ENCODE peak calls at places on chromosomes 5 and 9, in five cellular contexts. One of them, this sample, is unnamed.

GRCh38 chr5:157004893-157005551 is 42.0 kb upstream of the TIMD4 start:
- DNase-seq in sigmoid colon: no peak
- DNase-seq in ELR: no peak
- DNase-seq in activated T-cell treated with anti-CD3 and anti-CD28 coated beads, Interleukin-2, amount 50 U/mL, for 72 hours: peak
- DNase-seq in stromal cell of bone marrow: no peak
- DNase-seq in this sample: peak

GRCh38 chr5:40486437-40487270 is 193.1 kb upstream of the PTGER4 start:
- DNase-seq in sigmoid colon: no peak
- DNase-seq in ELR: peak
- DNase-seq in stromal cell of bone marrow: no peak
- DNase-seq in activated T-cell treated with anti-CD3 and anti-CD28 coated beads, Interleukin-2, amount 50 U/mL, for 72 hours: peak
- DNase-seq in this sample: no peak

GRCh38 chr5:59856324-59856723 is 37.2 kb downstream of the PDE4D start:
- DNase-seq in stromal cell of bone marrow: no peak
- DNase-seq in ELR: no peak
- DNase-seq in sigmoid colon: no peak
- DNase-seq in activated T-cell treated with anti-CD3 and anti-CD28 coated beads, Interleukin-2, amount 50 U/mL, for 72 hours: no peak
- DNase-seq in this sample: no peak

GRCh38 chr9:116232425-116233159 is 79.0 kb downstream of the PAPPA start:
- DNase-seq in sigmoid colon: no peak
- DNase-seq in stromal cell of bone marrow: no peak
- DNase-seq in ELR: peak
- DNase-seq in activated T-cell treated with anti-CD3 and anti-CD28 coated beads, Interleukin-2, amount 50 U/mL, for 72 hours: no peak
- DNase-seq in this sample: no peak

GRCh38 chr9:93670208-93671029 is 94.0 kb downstream of the PHF2 start:
- DNase-seq in activated T-cell treated with anti-CD3 and anti-CD28 coated beads, Interleukin-2, amount 50 U/mL, for 72 hours: peak
- DNase-seq in ELR: peak
- DNase-seq in sigmoid colon: peak
- DNase-seq in stromal cell of bone marrow: no peak
- DNase-seq in this sample: no peak

GRCh38 chr5:126182901-126183695 is 240.1 kb upstream of the GRAMD2B start:
- DNase-seq in sigmoid colon: no peak
- DNase-seq in activated T-cell treated with anti-CD3 and anti-CD28 coated beads, Interleukin-2, amount 50 U/mL, for 72 hours: no peak
- DNase-seq in stromal cell of bone marrow: no peak
- DNase-seq in ELR: no peak
- DNase-seq in this sample: no peak

GRCh38 chr5:65663804-65664521 is 39.1 kb downstream of the SHLD3 start:
- DNase-seq in stromal cell of bone marrow: no peak
- DNase-seq in ELR: peak
- DNase-seq in sigmoid colon: no peak
- DNase-seq in activated T-cell treated with anti-CD3 and anti-CD28 coated beads, Interleukin-2, amount 50 U/mL, for 72 hours: no peak
- DNase-seq in this sample: no peak

GRCh38 chr5:123035320-123035949 is 1.1 kb downstream of the PPIC start:
- DNase-seq in activated T-cell treated with anti-CD3 and anti-CD28 coated beads, Interleukin-2, amount 50 U/mL, for 72 hours: peak
- DNase-seq in ELR: peak
- DNase-seq in stromal cell of bone marrow: peak
- DNase-seq in sigmoid colon: peak
- DNase-seq in this sample: no peak

GRCh38 chr9:110620726-110621125 is 41.2 kb upstream of the SVEP1 start:
- DNase-seq in stromal cell of bone marrow: no peak
- DNase-seq in ELR: no peak
- DNase-seq in sigmoid colon: no peak
- DNase-seq in activated T-cell treated with anti-CD3 and anti-CD28 coated beads, Interleukin-2, amount 50 U/mL, for 72 hours: no peak
- DNase-seq in this sample: no peak

GRCh38 chr5:139177809-139178581 is 20.2 kb downstream of the SIL1 start:
- DNase-seq in activated T-cell treated with anti-CD3 and anti-CD28 coated beads, Interleukin-2, amount 50 U/mL, for 72 hours: no peak
- DNase-seq in sigmoid colon: peak
- DNase-seq in stromal cell of bone marrow: no peak
- DNase-seq in ELR: no peak
- DNase-seq in this sample: no peak

GRCh38 chr9:88974641-88975040 is 16.6 kb upstream of the S1PR3 start:
- DNase-seq in activated T-cell treated with anti-CD3 and anti-CD28 coated beads, Interleukin-2, amount 50 U/mL, for 72 hours: no peak
- DNase-seq in sigmoid colon: no peak
- DNase-seq in stromal cell of bone marrow: no peak
- DNase-seq in ELR: no peak
- DNase-seq in this sample: no peak

GRCh38 chr5:9115093-9115492 is 430.8 kb downstream of the SEMA5A start:
- DNase-seq in stromal cell of bone marrow: no peak
- DNase-seq in activated T-cell treated with anti-CD3 and anti-CD28 coated beads, Interleukin-2, amount 50 U/mL, for 72 hours: no peak
- DNase-seq in sigmoid colon: no peak
- DNase-seq in ELR: no peak
- DNase-seq in this sample: no peak

GRCh38 chr5:61394078-61394701 is 62.1 kb downstream of the ZSWIM6 start:
- DNase-seq in activated T-cell treated with anti-CD3 and anti-CD28 coated beads, Interleukin-2, amount 50 U/mL, for 72 hours: no peak
- DNase-seq in stromal cell of bone marrow: peak
- DNase-seq in ELR: peak
- DNase-seq in sigmoid colon: no peak
- DNase-seq in this sample: no peak

GRCh38 chr5:159095882-159096554 is 3.7 kb downstream of the EBF1 start:
- DNase-seq in activated T-cell treated with anti-CD3 and anti-CD28 coated beads, Interleukin-2, amount 50 U/mL, for 72 hours: no peak
- DNase-seq in ELR: no peak
- DNase-seq in sigmoid colon: no peak
- DNase-seq in stromal cell of bone marrow: no peak
- DNase-seq in this sample: no peak

GRCh38 chr5:145340099-145340498 is 495.0 kb downstream of the PRELID2 start:
- DNase-seq in ELR: no peak
- DNase-seq in activated T-cell treated with anti-CD3 and anti-CD28 coated beads, Interleukin-2, amount 50 U/mL, for 72 hours: no peak
- DNase-seq in sigmoid colon: no peak
- DNase-seq in stromal cell of bone marrow: no peak
- DNase-seq in this sample: no peak

GRCh38 chr5:74539986-74540385 is 100.5 kb downstream of the ENC1 start:
- DNase-seq in ELR: no peak
- DNase-seq in stromal cell of bone marrow: no peak
- DNase-seq in sigmoid colon: no peak
- DNase-seq in activated T-cell treated with anti-CD3 and anti-CD28 coated beads, Interleukin-2, amount 50 U/mL, for 72 hours: no peak
- DNase-seq in this sample: no peak